ENCODE peak calls at places on chromosomes 13 and 19, in six cellular contexts. L is neural progenitor cell, U is choroid plexus epithelial cell, F is uterus, T is ovary, B is kidney epithelial cell. G is an unnamed sample.

GRCh38 chr13:27264181-27264580 is 6.4 kb upstream of the RASL11A start:
- DNase-seq in U (peak), B (no peak), L (no peak), F (no peak), T (no peak), G (no peak)

GRCh38 chr13:76703621-76704020 is 182.6 kb downstream of the KCTD12 start:
- DNase-seq in T (no peak), U (no peak), L (no peak), B (no peak), F (no peak), G (no peak)

GRCh38 chr13:26442541-26442940 is 114.9 kb upstream of the WASF3 start:
- DNase-seq in F (no peak), U (peak), T (no peak), L (no peak), B (no peak), G (no peak)

GRCh38 chr13:110251227-110251791 is 55.6 kb downstream of the COL4A1 start:
- DNase-seq in T (no peak), L (no peak), B (no peak), F (no peak), U (no peak), G (no peak)

GRCh38 chr13:76222511-76222910 is 586.4 kb downstream of the LMO7 start:
- DNase-seq in F (no peak), U (no peak), B (no peak), T (no peak), L (no peak), G (no peak)

GRCh38 chr19:50378863-50379236 is 2.6 kb downstream of the NR1H2 start:
- DNase-seq in L (no peak), T (no peak), U (no peak), F (no peak), B (no peak), G (no peak)

GRCh38 chr13:78978381-78978998 is 319.5 kb upstream of the OBI1 start:
- DNase-seq in T (no peak), U (peak), L (peak), B (peak), F (no peak), G (peak)

GRCh38 chr13:35923347-35923746 is 207.8 kb downstream of the DCLK1 start:
- DNase-seq in F (no peak), B (no peak), T (no peak), L (no peak), U (peak), G (no peak)

GRCh38 chr13:28819748-28820098 is 416 bp upstream of the MTUS2 start:
- DNase-seq in L (peak), T (no peak), B (no peak), U (peak), F (no peak), G (peak)

GRCh38 chr19:4909172-4909896 is at the start of gene UHRF1:
- DNase-seq in U (no peak), T (no peak), L (peak), B (no peak), F (no peak), G (peak)

GRCh38 chr13:32426191-32426980 is 1.5 kb downstream of the N4BP2L1 start:
- DNase-seq in T (no peak), U (peak), F (no peak), L (no peak), B (no peak), G (peak)

GRCh38 chr13:110644892-110645521 is 29.7 kb downstream of the NAXD start:
- DNase-seq in F (peak), B (peak), U (peak), T (peak), L (peak), G (peak)

GRCh38 chr13:99215466-99215865 is 14.8 kb downstream of the UBAC2 start:
- DNase-seq in L (no peak), B (no peak), U (no peak), F (no peak), T (no peak), G (no peak)

GRCh38 chr19:4675346-4675745 is 5.2 kb upstream of the MYDGF start:
- DNase-seq in T (no peak), U (no peak), F (no peak), B (no peak), L (no peak), G (no peak)

GRCh38 chr13:35891486-35891885 is 239.7 kb downstream of the DCLK1 start:
- DNase-seq in L (no peak), T (no peak), U (no peak), B (no peak), F (no peak), G (no peak)

GRCh38 chr19:19817357-19817756 is 4.2 kb downstream of the ZNF506 start:
- DNase-seq in L (no peak), U (no peak), F (no peak), B (no peak), T (no peak), G (no peak)

GRCh38 chr19:49327878-49328544 is 3.0 kb upstream of the SLC6A16 start:
- DNase-seq in U (peak), T (no peak), L (peak), F (no peak), B (no peak), G (peak)

GRCh38 chr19:24071078-24071477 is 15.9 kb upstream of the ZNF254 start:
- DNase-seq in F (no peak), T (no peak), L (no peak), U (no peak), B (no peak), G (no peak)

GRCh38 chr19:1041835-1042685 is 2.2 kb downstream of the ABCA7 start:
- DNase-seq in L (no peak), F (no peak), U (no peak), T (no peak), B (no peak), G (no peak)

GRCh38 chr13:67137044-67137735 is 92.9 kb downstream of the PCDH9 start:
- DNase-seq in U (peak), T (no peak), F (no peak), B (no peak), L (no peak), G (no peak)

GRCh38 chr13:28396053-28396452 is 98.9 kb downstream of the FLT1 start:
- DNase-seq in F (no peak), L (no peak), B (no peak), T (no peak), U (no peak), G (no peak)

GRCh38 chr19:16412596-16413355 is 59.0 kb downstream of the EPS15L1 start:
- DNase-seq in F (no peak), U (no peak), T (no peak), B (no peak), L (no peak), G (no peak)

GRCh38 chr19:12841094-12841493 is 2.8 kb downstream of the MAST1 start:
- DNase-seq in L (peak), F (no peak), T (no peak), U (no peak), B (no peak), G (peak)

DNA sequence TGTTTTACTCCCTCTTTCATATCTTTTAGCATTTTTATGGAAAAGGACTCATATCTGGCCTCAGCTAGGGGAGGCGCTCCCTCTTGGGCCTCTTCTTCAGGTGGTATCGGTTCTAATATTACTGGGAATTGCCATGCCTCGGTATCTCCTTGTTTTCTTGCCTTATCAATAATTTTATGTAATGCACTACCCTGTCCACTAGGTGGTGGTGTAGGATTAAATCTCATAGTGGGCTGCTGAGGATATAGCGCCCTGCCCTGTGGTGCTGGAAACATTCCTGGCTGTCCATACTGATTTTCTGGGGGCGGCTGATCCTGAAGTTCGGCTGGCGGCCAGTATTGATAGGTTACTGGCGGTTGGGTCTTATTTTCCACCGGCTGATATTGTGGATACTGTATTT is 35.8 kb downstream of the ZNF420 start:
- DNase-seq in U (no peak), F (no peak), L (no peak), T (no peak), B (no peak), G (no peak)
- TF ChIP-seq CTCF in U (peak), F (no peak), L (peak), T (no peak), B (peak), G (peak)

GRCh38 chr19:2494084-2494446 is 18.1 kb downstream of the GADD45B start:
- DNase-seq in F (no peak), L (no peak), U (peak), B (no peak), T (no peak), G (no peak)
- H3K4me3 ChIP-seq in F (no peak), L (peak), U (peak), B (peak), T (no peak), G (no peak)

GRCh38 chr19:41297628-41298326 is 12.2 kb upstream of the CCDC97 start:
- DNase-seq in B (no peak), L (no peak), F (no peak), U (no peak), T (no peak), G (peak)
- TF ChIP-seq CTCF in B (no peak), L (no peak), F (no peak), U (no peak), T (no peak), G (no peak)

GRCh38 chr19:11195169-11195568 is 2.2 kb downstream of the KANK2 start:
- DNase-seq in F (no peak), L (no peak), B (no peak), U (peak), T (peak), G (peak)
- H3K4me3 ChIP-seq in F (peak), L (no peak), B (no peak), U (peak), T (peak), G (peak)

G was measured in GM12865.